ENCODE peak calls at places on chromosome 12, in five cellular contexts. L is A549, V is cardiac fibroblast, R is aorta, Q is colonic mucosa. C is an unnamed sample.

GRCh38 chr12:32454075-32454474 is 54.7 kb downstream of the FGD4 start:
- DNase-seq in L (peak; percentile 47), V (peak; percentile 74), R (no peak), Q (no peak), C (peak; percentile 41)

GRCh38 chr12:120402217-120402616 is 33.3 kb upstream of the MSI1 start:
- DNase-seq in L (no peak), V (peak; percentile 10), R (no peak), Q (no peak), C (no peak)

GRCh38 chr12:28941248-28941647 is 207.8 kb upstream of the FAR2 start:
- DNase-seq in L (no peak), V (no peak), R (no peak), Q (no peak), C (no peak)

GRCh38 chr12:87660987-87661769 is 368.0 kb downstream of the C12orf50 start:
- DNase-seq in L (no peak), V (no peak), R (no peak), Q (no peak), C (no peak)

GRCh38 chr12:113911971-113912760 is 54.0 kb downstream of the RBM19 start:
- DNase-seq in L (no peak), V (no peak), R (no peak), Q (no peak), C (no peak)

GRCh38 chr12:25352078-25352918 is 101.6 kb upstream of the KRAS start:
- DNase-seq in L (no peak), V (peak; percentile 13), R (no peak), Q (no peak), C (no peak)

GRCh38 chr12:113880337-113880736 is 85.8 kb downstream of the RBM19 start:
- DNase-seq in L (no peak), V (no peak), R (no peak), Q (no peak), C (no peak)

GRCh38 chr12:26512213-26512612 is 316.8 kb downstream of the SSPN start:
- DNase-seq in L (no peak), V (no peak), R (no peak), Q (no peak), C (no peak)

GRCh38 chr12:40802656-40803055 is 110.4 kb downstream of the CNTN1 start:
- DNase-seq in L (no peak), V (no peak), R (no peak), Q (no peak), C (no peak)

GRCh38 chr12:116697305-116698130 is 40.4 kb downstream of the SPRING1 start:
- DNase-seq in L (peak; percentile 81), V (peak; percentile 21), R (no peak), Q (peak; percentile 42), C (peak; percentile 64)

GRCh38 chr12:109615556-109616229 is 42.1 kb downstream of the MVK start:
- DNase-seq in L (no peak), V (no peak), R (no peak), Q (no peak), C (no peak)

GRCh38 chr12:43267782-43268181 is 284.2 kb downstream of the ADAMTS20 start:
- DNase-seq in L (no peak), V (peak; percentile 33), R (no peak), Q (no peak), C (no peak)

GRCh38 chr12:79997115-79997805 is 62.4 kb upstream of the PPP1R12A start:
- DNase-seq in L (no peak), V (peak; percentile 12), R (no peak), Q (no peak), C (no peak)

GRCh38 chr12:47816646-47817271 is 2.9 kb downstream of the HDAC7 start:
- DNase-seq in L (no peak), V (peak; percentile 57), R (peak; percentile 56), Q (no peak), C (no peak)

GRCh38 chr12:119802472-119802871 is 74.6 kb downstream of the CIT start:
- DNase-seq in L (no peak), V (peak; percentile 77), R (peak; percentile 63), Q (no peak), C (no peak)

GRCh38 chr12:10563966-10564365 is 49.4 kb downstream of the MAGOHB start:
- DNase-seq in L (no peak), V (no peak), R (no peak), Q (no peak), C (no peak)

DNA sequence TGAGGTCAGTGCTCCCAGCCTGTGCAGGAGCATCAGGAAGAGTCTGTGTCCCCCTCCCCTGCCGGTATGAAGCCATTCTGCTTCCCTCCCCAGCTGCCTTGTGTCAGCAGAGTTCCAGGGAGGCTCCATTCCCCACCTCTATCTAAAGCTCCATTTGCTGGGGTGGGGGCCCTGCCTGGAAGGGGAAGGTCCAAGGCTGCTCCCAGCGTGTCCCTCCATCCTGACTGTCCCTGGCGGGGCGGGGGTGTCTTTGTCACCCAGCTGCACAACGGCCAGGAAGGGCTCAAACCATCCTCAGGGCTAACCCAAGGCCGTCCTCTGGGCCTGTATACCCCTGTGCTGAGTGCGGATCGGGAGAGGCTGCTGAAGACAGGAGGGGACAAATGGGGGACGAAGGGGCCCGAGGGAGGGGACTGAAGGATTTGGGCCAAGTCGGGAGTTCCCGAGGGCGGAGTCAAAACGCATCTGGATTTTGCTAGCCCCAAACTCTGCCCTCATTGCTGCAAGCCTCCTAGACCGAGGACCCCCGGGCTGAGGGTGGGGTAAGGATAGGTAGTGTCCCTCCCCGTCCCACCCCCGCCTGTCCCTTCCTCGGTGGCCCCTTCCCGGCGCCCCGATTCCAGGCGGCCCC is 737 bp upstream of the ACVRL1 start:
- DNase-seq in L (no peak), V (peak; percentile 26), R (no peak), Q (no peak), C (no peak)
- H3K4me3 ChIP-seq in L (no peak overlapping the region), V (peak overlapping the region; percentile 62), R (no peak overlapping the region), Q (peak overlapping the region; percentile 66), C (no peak overlapping the region)

DNA sequence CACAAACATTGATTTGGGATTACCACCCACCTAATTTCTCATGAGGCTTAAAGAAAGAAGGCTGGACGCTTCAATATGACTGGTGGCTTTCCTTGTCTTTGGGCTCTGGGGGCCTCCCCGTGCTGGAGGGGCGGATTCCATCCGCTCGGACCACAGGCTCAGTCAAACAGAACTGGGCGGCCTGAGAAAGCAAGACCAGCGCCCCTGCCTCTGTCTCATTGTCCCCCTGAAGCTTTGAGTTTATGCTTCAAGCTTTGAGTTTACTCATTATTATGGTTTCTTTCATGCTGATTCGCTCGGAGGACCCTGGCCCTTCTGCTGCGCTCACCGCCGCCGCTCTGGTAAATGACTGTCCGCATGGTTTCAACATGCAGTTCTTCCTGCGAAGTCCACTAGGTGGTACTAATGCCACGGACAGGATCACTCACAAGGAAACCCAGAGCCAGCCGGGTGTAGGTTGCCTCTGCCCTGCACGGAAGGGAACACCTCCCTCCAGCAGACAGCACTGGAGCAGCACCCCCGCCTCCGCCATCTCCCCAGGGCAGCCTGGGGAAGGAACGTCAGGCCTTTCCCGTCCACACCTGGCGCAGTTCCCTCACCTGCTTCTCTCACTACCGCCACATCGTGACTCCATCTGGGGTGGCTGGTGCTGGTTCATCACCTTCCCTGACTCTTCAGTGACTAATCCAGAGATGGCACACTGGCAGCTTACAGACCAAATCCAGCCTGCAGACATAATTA is 13.2 kb upstream of the TIGAR start:
- DNase-seq in L (peak; percentile 93), V (peak; percentile 87), R (no peak), Q (peak; percentile 87), C (peak; percentile 89)
- H3K4me3 ChIP-seq in L (no peak overlapping the region), V (peak overlapping the region; percentile 15), R (no peak overlapping the region), Q (no peak overlapping the region), C (peak overlapping the region; percentile 12)

GRCh38 chr12:57235012-57235727 is 5.7 kb downstream of the SHMT2 start:
- DNase-seq in L (no peak), V (peak; percentile 90), R (peak; percentile 87), Q (no peak), C (no peak)

GRCh38 chr12:57237653-57237951 is 8.1 kb downstream of the SHMT2 start:
- DNase-seq in L (no peak), V (no peak), R (no peak), Q (no peak), C (no peak)

GRCh38 chr12:57236925-57237652 is 7.6 kb downstream of the SHMT2 start:
- DNase-seq in L (no peak), V (no peak), R (peak; percentile 73), Q (no peak), C (no peak)

GRCh38 chr12:57235728-57236131 is 6.2 kb downstream of the SHMT2 start:
- DNase-seq in L (no peak), V (no peak), R (peak; percentile 37), Q (no peak), C (no peak)

DNA sequence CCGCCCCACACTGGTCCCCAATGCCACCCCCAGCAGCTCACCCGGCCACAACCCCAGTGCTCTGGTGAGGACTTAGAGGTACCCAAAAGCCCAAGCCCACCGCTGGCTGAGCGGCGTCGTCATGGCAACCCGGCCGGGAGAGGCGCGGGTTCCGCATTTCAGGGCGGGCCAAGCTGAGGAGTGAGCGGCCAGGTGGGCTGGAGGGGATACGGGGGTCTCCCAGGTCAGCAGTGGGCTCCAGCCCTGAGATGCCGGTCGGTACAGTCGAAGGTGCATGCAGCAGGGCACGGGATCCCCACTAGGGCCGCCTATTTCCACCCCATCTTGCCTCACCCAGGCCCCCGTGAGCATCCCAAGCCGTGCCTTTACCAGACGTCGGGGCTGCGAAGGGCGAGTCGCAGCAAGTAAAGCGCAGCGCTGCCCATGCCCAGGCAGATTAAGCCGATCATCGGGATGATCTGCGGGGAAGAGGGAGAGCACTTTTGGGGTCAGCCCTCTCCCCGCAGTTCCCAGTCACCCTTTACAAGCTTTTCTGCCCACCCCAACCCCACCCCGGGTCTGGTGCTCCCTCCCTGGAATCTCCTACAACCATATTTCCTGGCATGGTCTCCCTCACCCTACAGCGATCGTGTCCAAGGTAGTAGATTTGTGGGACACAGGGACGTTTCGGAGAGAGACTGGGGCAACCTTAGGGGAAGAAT is 6.9 kb downstream of the SHMT2 start:
- DNase-seq in L (no peak), V (no peak), R (peak; percentile 61), Q (no peak), C (no peak)
- H3K4me3 ChIP-seq in L (no peak overlapping the region), V (peak overlapping the region; percentile 3), R (no peak overlapping the region), Q (no peak overlapping the region), C (no peak overlapping the region)

GRCh38 chr12:31363416-31363809 is 37.5 kb upstream of the SINHCAF start:
- DNase-seq in L (no peak), V (no peak), R (no peak), Q (peak; percentile 28), C (no peak)

GRCh38 chr12:31363826-31364225 is 37.9 kb upstream of the SINHCAF start:
- DNase-seq in L (no peak), V (no peak), R (no peak), Q (no peak), C (no peak)

GRCh38 chr12:31362759-31363415 is 36.9 kb upstream of the SINHCAF start:
- DNase-seq in L (no peak), V (no peak), R (peak; percentile 53), Q (peak; percentile 69), C (peak; percentile 80)

GRCh38 chr12:31362115-31362758 is 36.3 kb upstream of the SINHCAF start:
- DNase-seq in L (no peak), V (no peak), R (no peak), Q (peak; percentile 66), C (no peak)

DNA sequence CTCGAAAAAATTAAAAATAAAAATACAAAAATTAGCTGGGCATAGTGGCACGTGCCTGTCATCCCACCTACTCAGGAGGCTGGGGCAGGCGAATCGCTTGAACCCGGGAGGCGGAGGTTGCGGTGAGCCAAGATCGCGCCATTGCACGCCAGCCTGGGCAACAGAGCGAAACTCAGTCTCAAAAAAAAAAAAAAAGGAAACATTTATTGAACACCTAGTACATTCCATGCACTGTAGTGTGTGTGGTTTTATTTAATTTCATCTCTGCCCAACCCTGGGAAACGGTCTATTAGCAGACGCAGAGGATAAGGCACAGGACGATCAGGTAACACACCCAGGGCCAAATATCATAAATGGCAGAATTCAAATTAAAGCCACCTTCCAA is 35.8 kb upstream of the SINHCAF start:
- DNase-seq in L (no peak), V (no peak), R (no peak), Q (no peak), C (no peak)
- H3K4me3 ChIP-seq in L (no peak overlapping the region), V (no peak overlapping the region), R (no peak overlapping the region), Q (no peak overlapping the region), C (no peak overlapping the region)

GRCh38 chr12:1587927-1588573 is 6.3 kb downstream of the FBXL14 start:
- DNase-seq in L (no peak), V (no peak), R (no peak), Q (no peak), C (peak; percentile 90)
- H3K4me3 ChIP-seq in L (no peak overlapping the region), V (no peak overlapping the region), R (no peak overlapping the region), Q (no peak overlapping the region), C (no peak overlapping the region)

C was measured in HAP-1.